ENCODE peak calls at places on chromosome 11, in five cellular contexts. S, O, G, J and E are unnamed samples.

GRCh38 chr11:112348480-112349029 is 87.9 kb upstream of the PLET1 start:
- DNase-seq in S (no peak), G (no peak), J (no peak), O (no peak), E (no peak)

GRCh38 chr11:127106938-127107337 is 106.4 kb upstream of the KIRREL3 start:
- DNase-seq in S (no peak), O (no peak), J (no peak), G (no peak), E (no peak)

GRCh38 chr11:120527111-120527748 is 15.7 kb downstream of the GRIK4 start:
- DNase-seq in J (no peak), O (no peak), G (no peak), S (no peak), E (no peak)

GRCh38 chr11:65981101-65981740 is 19.7 kb downstream of the SART1 start:
- DNase-seq in J (no peak), O (no peak), G (no peak), S (no peak), E (no peak)

GRCh38 chr11:43784866-43785265 is 95.8 kb upstream of the ALKBH3 start:
- DNase-seq in J (no peak), S (no peak), O (no peak), G (no peak), E (no peak)

GRCh38 chr11:124041254-124041653 is at the start of gene OR10G7:
- DNase-seq in S (no peak), O (no peak), J (no peak), G (no peak), E (no peak)

GRCh38 chr11:1827931-1828330 is 6.9 kb upstream of the SYT8 start:
- DNase-seq in O (no peak), G (no peak), J (no peak), S (peak; percentile 65), E (no peak)

GRCh38 chr11:104490182-104490581 is 326.2 kb upstream of the PDGFD start:
- DNase-seq in S (no peak), J (no peak), O (no peak), G (no peak), E (no peak)

GRCh38 chr11:17722000-17722643 is 2.8 kb downstream of the MYOD1 start:
- DNase-seq in G (no peak), S (no peak), O (no peak), J (no peak), E (no peak)

GRCh38 chr11:133118563-133119303 is 413.6 kb downstream of the OPCML start:
- DNase-seq in J (no peak), S (no peak), G (no peak), O (no peak), E (no peak)

GRCh38 chr11:125257185-125257584 is 92.6 kb downstream of the PKNOX2 start:
- DNase-seq in O (no peak), G (no peak), J (no peak), S (no peak), E (no peak)

GRCh38 chr11:15107730-15108515 is 6.8 kb upstream of the INSC start:
- DNase-seq in O (no peak), J (no peak), G (no peak), S (no peak), E (no peak)

GRCh38 chr11:18270102-18270501 is 4.0 kb downstream of the SAA1 start:
- DNase-seq in G (no peak), S (no peak), J (no peak), O (no peak), E (no peak)

GRCh38 chr11:73743045-73743444 is 17.8 kb downstream of the RAB6A start:
- DNase-seq in J (no peak), O (no peak), S (no peak), G (no peak), E (no peak)

GRCh38 chr11:46387919-46388618 is 3.5 kb downstream of the CHRM4 start:
- DNase-seq in G (no peak), O (no peak), S (peak; percentile 54), J (no peak), E (no peak)

GRCh38 chr11:86089659-86090058 is 20.8 kb upstream of the PICALM start:
- DNase-seq in O (peak; percentile 47), G (no peak), J (no peak), S (no peak), E (no peak)

GRCh38 chr11:64581057-64581523 is 9.9 kb upstream of the SLC22A12 start:
- DNase-seq in S (no peak), O (no peak), G (no peak), J (no peak), E (no peak)

GRCh38 chr11:126352934-126353801 is 2.3 kb upstream of the ST3GAL4 start:
- DNase-seq in S (no peak), J (no peak), G (no peak), O (peak; percentile 44), E (no peak)

GRCh38 chr11:43790444-43790794 is 90.2 kb upstream of the ALKBH3 start:
- DNase-seq in J (no peak), G (no peak), S (no peak), O (peak; percentile 13), E (no peak)

GRCh38 chr11:9351956-9352355 is 32.5 kb upstream of the IPO7 start:
- DNase-seq in S (no peak), J (no peak), O (no peak), G (no peak), E (no peak)

GRCh38 chr11:2298131-2298794 is 3.5 kb downstream of the C11orf21 start:
- DNase-seq in G (no peak), J (no peak), S (peak; percentile 60), O (no peak), E (no peak)

GRCh38 chr11:128686045-128686741 is 7.7 kb upstream of the FLI1 start:
- DNase-seq in O (no peak), S (no peak), G (no peak), J (no peak), E (no peak)

GRCh38 chr11:128687321-128687720 is 6.6 kb upstream of the FLI1 start:
- DNase-seq in J (no peak), S (no peak), O (no peak), G (no peak), E (no peak)

GRCh38 chr11:128685383-128686044 is 8.4 kb upstream of the FLI1 start:
- DNase-seq in S (no peak), O (no peak), G (no peak), J (no peak), E (no peak)

GRCh38 chr11:128688031-128688713 is 5.7 kb upstream of the FLI1 start:
- DNase-seq in S (no peak), O (no peak), J (no peak), G (no peak), E (no peak)

DNA sequence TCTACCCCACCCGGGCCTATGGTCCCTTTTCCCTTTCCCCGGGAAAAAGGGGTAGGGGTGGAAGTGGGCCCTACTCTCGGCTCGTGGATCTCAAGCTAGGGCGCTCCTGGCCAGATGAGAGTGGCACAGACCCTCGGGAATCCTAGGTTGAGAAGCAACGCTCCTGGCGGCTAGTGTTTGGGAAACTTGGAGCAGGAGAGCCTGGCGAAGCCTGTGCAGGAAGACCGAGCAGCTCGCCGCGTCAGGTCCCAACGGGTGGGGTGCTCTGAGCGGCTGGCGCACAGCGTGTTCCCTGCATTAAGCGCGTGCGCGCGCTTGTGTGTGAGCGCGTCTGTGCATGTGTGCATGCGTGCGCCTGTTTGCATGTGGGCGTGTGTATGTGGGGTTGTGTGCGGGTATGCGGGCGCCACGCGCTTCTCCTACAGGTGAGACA is 7.1 kb upstream of the FLI1 start:
- DNase-seq in G (peak; percentile 44), S (no peak), J (no peak), O (no peak), E (peak; percentile 30)
- H3K4me3 ChIP-seq in G (peak overlapping the region; percentile 68), S (peak overlapping the region; percentile 18), J (no peak overlapping the region), O (peak overlapping the region; percentile 47), E (peak overlapping the region; percentile 65)

DNA sequence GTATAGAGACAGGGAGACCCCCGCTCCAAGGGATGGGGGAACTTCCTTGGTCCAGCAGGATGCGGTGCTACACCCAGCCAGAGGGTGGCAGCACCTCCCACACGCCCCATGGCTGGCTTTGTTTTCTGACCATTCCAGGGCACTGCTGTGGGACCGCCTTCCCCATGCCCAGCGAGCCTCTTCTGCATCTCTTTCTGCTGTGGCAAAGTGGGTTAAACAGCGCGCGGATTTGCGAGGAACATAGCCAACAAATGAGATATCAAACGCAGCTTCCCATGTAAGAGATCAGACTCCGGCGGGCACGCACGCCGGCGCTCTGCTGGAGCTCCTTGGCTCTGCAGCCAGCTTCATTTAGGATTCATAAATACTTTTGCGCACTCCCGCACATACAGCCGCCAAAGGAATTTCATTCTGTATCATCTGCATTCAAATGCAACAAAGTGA is 485.8 kb upstream of the CADM1 start:
- DNase-seq in G (no peak), J (no peak), S (no peak), O (no peak), E (no peak)
- H3K4me3 ChIP-seq in G (no peak overlapping the region), J (no peak overlapping the region), S (no peak overlapping the region), O (no peak overlapping the region), E (no peak overlapping the region)

GRCh38 chr11:4060182-4060923 is 34.2 kb upstream of the RRM1 start:
- DNase-seq in S (no peak), O (no peak), G (no peak), J (no peak), E (no peak)

GRCh38 chr11:4061700-4062099 is 32.9 kb upstream of the RRM1 start:
- DNase-seq in J (no peak), O (no peak), G (no peak), S (no peak), E (no peak)

GRCh38 chr11:4054643-4055042 is 40.0 kb upstream of the RRM1 start:
- DNase-seq in J (no peak), G (no peak), O (no peak), S (no peak), E (no peak)

GRCh38 chr11:4063348-4063747 is 31.3 kb upstream of the RRM1 start:
- DNase-seq in S (no peak), J (no peak), G (no peak), O (no peak), E (no peak)

GRCh38 chr11:4059424-4059823 is 35.2 kb upstream of the RRM1 start:
- DNase-seq in G (no peak), S (no peak), J (no peak), O (no peak), E (no peak)
- H3K4me3 ChIP-seq in G (no peak overlapping the region), S (no peak overlapping the region), J (no peak overlapping the region), O (no peak overlapping the region), E (no peak overlapping the region)

DNA sequence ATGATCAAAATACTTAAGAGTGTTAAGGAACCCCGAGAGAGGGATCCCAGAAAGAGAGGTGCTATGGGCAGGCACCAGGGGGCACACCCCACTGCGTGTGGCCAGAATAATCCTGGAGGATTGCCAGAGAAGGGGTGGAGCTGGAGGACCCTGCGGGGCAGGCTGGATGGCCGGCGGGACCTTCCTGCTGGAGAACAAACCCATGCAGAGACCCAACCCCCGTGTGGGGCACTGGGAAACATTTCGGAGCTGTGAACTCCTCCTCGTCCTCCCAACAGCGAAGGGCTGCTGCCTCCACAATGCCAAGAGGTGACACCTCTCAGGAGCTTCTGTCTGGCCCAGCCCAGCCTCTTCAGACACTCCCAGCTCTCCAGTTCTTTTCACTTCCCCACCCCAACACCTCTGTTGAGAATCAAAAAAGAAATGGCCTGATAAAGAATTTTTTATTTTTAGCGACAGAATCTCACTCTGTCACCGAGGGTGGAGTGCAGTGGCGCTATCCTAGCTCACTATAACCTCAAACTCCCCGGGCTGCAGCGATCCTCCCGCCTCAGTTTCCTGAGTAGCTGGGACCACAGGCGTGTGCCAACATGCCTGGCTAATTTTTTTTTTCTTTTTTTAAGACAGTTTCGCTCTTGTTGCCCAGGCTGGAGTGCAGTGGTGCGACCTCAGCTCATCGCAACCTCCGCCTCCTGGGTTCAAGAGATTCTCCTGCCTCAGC is 25.6 kb downstream of the RHOD start:
- DNase-seq in O (no peak), S (no peak), G (no peak), J (peak; percentile 26), E (no peak)
- H3K4me3 ChIP-seq in O (no peak overlapping the region), S (no peak overlapping the region), G (peak overlapping the region; percentile 12), J (no peak overlapping the region), E (no peak overlapping the region)

GRCh38 chr11:22626573-22627239 is 1.1 kb upstream of the FANCF start:
- DNase-seq in J (no peak), O (no peak), S (no peak), G (no peak), E (no peak)
- H3K4me3 ChIP-seq in J (no peak overlapping the region), O (no peak overlapping the region), S (no peak overlapping the region), G (no peak overlapping the region), E (peak overlapping the region; percentile 98)